ENCODE peak calls at places on chromosome 3, in six cellular contexts. J, O, P, I, Y and B are unnamed samples.

GRCh38 chr3:145422541-145422940 is 738.4 kb downstream of the PLOD2 start:
- DNase-seq in J (no peak), Y (no peak), I (no peak), P (no peak), O (no peak), B (no peak)

GRCh38 chr3:23161896-23162570 is 41.1 kb upstream of the UBE2E2 start:
- DNase-seq in O (no peak), P (no peak), I (no peak), Y (no peak), J (no peak), B (no peak)

GRCh38 chr3:71681224-71681668 is 44.0 kb downstream of the EIF4E3 start:
- DNase-seq in P (no peak), O (peak), J (no peak), Y (peak), I (no peak), B (peak)

GRCh38 chr3:143249014-143249413 is 129.4 kb downstream of the CHST2 start:
- DNase-seq in O (no peak), J (no peak), P (no peak), Y (no peak), I (no peak), B (no peak)

GRCh38 chr3:177431525-177432255 is 234.4 kb upstream of the TBL1XR1 start:
- DNase-seq in J (no peak), I (no peak), P (no peak), Y (no peak), O (no peak), B (no peak)

GRCh38 chr3:44712455-44713075 is at the start of gene ZNF502:
- DNase-seq in J (no peak), I (peak), P (peak), Y (peak), O (peak), B (peak)

GRCh38 chr3:39910828-39911464 is 101.5 kb downstream of the MYRIP start:
- DNase-seq in J (no peak), Y (no peak), P (no peak), O (no peak), I (no peak), B (no peak)

GRCh38 chr3:13164893-13165492 is 91.8 kb upstream of the IQSEC1 start:
- DNase-seq in P (peak), Y (no peak), O (no peak), I (no peak), J (no peak), B (no peak)

GRCh38 chr3:53269888-53270880 is 14.4 kb upstream of the TKT start:
- DNase-seq in J (peak), O (peak), I (peak), P (peak), Y (peak), B (peak)

GRCh38 chr3:16516695-16517481 is 3.4 kb upstream of the RFTN1 start:
- DNase-seq in O (no peak), I (peak), Y (peak), J (no peak), P (no peak), B (no peak)

GRCh38 chr3:169044341-169045113 is 619.0 kb downstream of the MECOM start:
- DNase-seq in P (no peak), Y (peak), I (no peak), O (no peak), J (no peak), B (no peak)

GRCh38 chr3:137285924-137286323 is 328.1 kb downstream of the IL20RB start:
- DNase-seq in I (no peak), Y (no peak), O (no peak), J (no peak), P (no peak), B (no peak)

GRCh38 chr3:11910971-11911531 is 64.4 kb upstream of the TAMM41 start:
- DNase-seq in O (no peak), P (no peak), J (no peak), I (no peak), Y (no peak), B (no peak)

GRCh38 chr3:168877899-168878298 is 782.2 kb upstream of the GOLIM4 start:
- DNase-seq in I (no peak), Y (no peak), J (no peak), O (no peak), P (no peak), B (no peak)

GRCh38 chr3:11810276-11810675 is 36.4 kb downstream of the TAMM41 start:
- DNase-seq in P (no peak), J (no peak), Y (no peak), O (no peak), I (no peak), B (no peak)

GRCh38 chr3:142027713-142028112 is 121.6 kb downstream of the TFDP2 start:
- DNase-seq in O (no peak), J (no peak), I (no peak), Y (peak), P (no peak), B (no peak)

GRCh38 chr3:50008931-50009330 is 69.0 kb downstream of the RBM6 start:
- DNase-seq in Y (peak), I (no peak), J (no peak), O (no peak), P (no peak), B (no peak)

GRCh38 chr3:126654571-126655393 is at the start of gene TXNRD3:
- DNase-seq in P (peak), J (no peak), I (peak), Y (peak), O (peak), B (peak)

GRCh38 chr3:45313743-45314403 is 74.5 kb upstream of the LARS2 start:
- DNase-seq in I (no peak), P (no peak), J (no peak), O (no peak), Y (no peak), B (no peak)

GRCh38 chr3:147921044-147921443 is 511.9 kb downstream of the ZIC1 start:
- DNase-seq in Y (no peak), I (no peak), P (no peak), O (no peak), J (no peak), B (no peak)

GRCh38 chr3:10358309-10358980 is 37.5 kb upstream of the SEC13 start:
- DNase-seq in O (no peak), Y (no peak), J (no peak), P (no peak), I (no peak), B (peak)

GRCh38 chr3:71532639-71533395 is 50.7 kb downstream of the FOXP1 start:
- DNase-seq in O (no peak), J (no peak), P (no peak), Y (peak), I (no peak), B (no peak)

GRCh38 chr3:6510713-6511112 is 350.2 kb upstream of the GRM7 start:
- DNase-seq in I (no peak), J (no peak), P (no peak), Y (no peak), O (no peak), B (no peak)

GRCh38 chr3:127328391-127328790 is 40.5 kb upstream of the PRR20G start:
- DNase-seq in O (no peak), P (no peak), Y (no peak), J (no peak), I (no peak), B (no peak)

GRCh38 chr3:134886991-134887390 is 91.9 kb downstream of the EPHB1 start:
- DNase-seq in Y (no peak), O (no peak), I (no peak), P (no peak), J (no peak), B (no peak)

GRCh38 chr3:54356299-54357037 is 234.1 kb downstream of the CACNA2D3 start:
- DNase-seq in Y (no peak), P (no peak), O (no peak), J (no peak), I (no peak), B (no peak)

GRCh38 chr3:184332370-184333090 is 4.9 kb upstream of the FAM131A start:
- DNase-seq in Y (no peak), J (no peak), I (no peak), O (no peak), P (no peak), B (no peak)

GRCh38 chr3:53166781-53167291 is 5.8 kb downstream of the PRKCD start:
- DNase-seq in O (no peak), P (no peak), I (peak), J (no peak), Y (no peak), B (peak)

GRCh38 chr3:4529901-4530588 is 36.9 kb downstream of the ITPR1 start:
- DNase-seq in I (no peak), P (no peak), Y (no peak), J (no peak), O (no peak), B (no peak)

GRCh38 chr3:39812537-39812936 is 3.1 kb downstream of the MYRIP start:
- DNase-seq in P (no peak), Y (no peak), O (no peak), J (no peak), I (no peak), B (no peak)

GRCh38 chr3:24496529-24497482 is 2.2 kb upstream of the THRB start:
- DNase-seq in J (no peak), P (peak), O (peak), Y (peak), I (peak), B (peak)

GRCh38 chr3:65988440-65988839 is 50.3 kb downstream of the MAGI1 start:
- DNase-seq in P (no peak), O (no peak), I (no peak), J (no peak), Y (no peak), B (no peak)

GRCh38 chr3:31234143-31234542 is 298.6 kb upstream of the STT3B start:
- DNase-seq in J (no peak), P (no peak), O (no peak), Y (no peak), I (no peak), B (no peak)

GRCh38 chr3:143442761-143443477 is 323.3 kb downstream of the CHST2 start:
- DNase-seq in P (no peak), J (no peak), I (no peak), Y (no peak), O (no peak), B (no peak)

GRCh38 chr3:163273694-163274093 is 1777.1 kb downstream of the OTOL1 start:
- DNase-seq in P (no peak), J (no peak), O (no peak), Y (no peak), I (no peak), B (no peak)

GRCh38 chr3:43013256-43013655 is 34.1 kb downstream of the GASK1A start:
- DNase-seq in Y (no peak), J (no peak), I (no peak), O (no peak), P (no peak), B (no peak)

GRCh38 chr3:43011638-43012037 is 32.5 kb downstream of the GASK1A start:
- DNase-seq in I (no peak), J (no peak), P (no peak), O (no peak), Y (no peak), B (no peak)

GRCh38 chr3:43014216-43014615 is 35.1 kb downstream of the GASK1A start:
- DNase-seq in P (no peak), Y (no peak), O (no peak), I (no peak), J (no peak), B (no peak)

GRCh38 chr3:43013743-43014155 is 34.6 kb downstream of the GASK1A start:
- DNase-seq in Y (no peak), P (no peak), J (no peak), O (no peak), I (no peak), B (no peak)

DNA sequence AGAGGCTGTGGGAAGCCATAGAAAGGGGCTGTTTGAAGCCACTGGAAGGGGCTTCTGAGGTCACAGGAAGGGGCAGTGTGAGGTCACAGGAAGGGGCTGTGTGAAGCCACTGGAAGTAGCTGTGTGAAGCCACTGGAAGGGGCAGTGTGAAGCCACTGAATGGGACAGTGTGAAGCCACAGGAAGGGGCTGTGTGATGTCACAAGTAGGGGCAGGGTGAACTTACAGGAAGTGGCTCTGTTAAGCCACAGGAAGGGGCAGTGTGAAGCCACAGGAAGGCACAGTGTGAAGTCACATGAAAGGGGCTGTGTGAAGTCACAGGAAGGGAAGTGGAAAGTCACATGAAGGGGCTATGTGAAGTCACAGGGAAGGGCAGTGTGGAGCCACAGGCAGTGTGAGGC is 33.1 kb downstream of the GASK1A start:
- DNase-seq in O (no peak), P (no peak), I (no peak), Y (no peak), J (no peak), B (no peak)
- H3K27ac ChIP-seq in O (no peak), P (no peak), I (no peak), Y (no peak), J (no peak), B (no peak)

GRCh38 chr3:62421275-62421674 is 47.9 kb upstream of the FEZF2 start:
- DNase-seq in I (no peak), Y (no peak), J (no peak), O (no peak), P (no peak), B (no peak)

GRCh38 chr3:62414786-62415185 is 41.4 kb upstream of the FEZF2 start:
- DNase-seq in Y (no peak), J (no peak), I (no peak), P (no peak), O (no peak), B (no peak)

GRCh38 chr3:62415312-62415791 is 42.0 kb upstream of the FEZF2 start:
- DNase-seq in J (no peak), I (no peak), Y (no peak), P (no peak), O (no peak), B (no peak)

GRCh38 chr3:62416109-62416508 is 42.8 kb upstream of the FEZF2 start:
- DNase-seq in O (no peak), Y (no peak), P (no peak), J (no peak), I (no peak), B (no peak)
- H3K27ac ChIP-seq in O (no peak), Y (no peak), P (no peak), J (no peak), I (no peak), B (no peak)

GRCh38 chr3:159401069-159401468 is 587.6 kb upstream of the IL12A start:
- DNase-seq in P (no peak), Y (no peak), J (no peak), O (no peak), I (no peak), B (no peak)
- H3K27ac ChIP-seq in P (no peak), Y (no peak), J (no peak), O (no peak), I (no peak), B (no peak)

DNA sequence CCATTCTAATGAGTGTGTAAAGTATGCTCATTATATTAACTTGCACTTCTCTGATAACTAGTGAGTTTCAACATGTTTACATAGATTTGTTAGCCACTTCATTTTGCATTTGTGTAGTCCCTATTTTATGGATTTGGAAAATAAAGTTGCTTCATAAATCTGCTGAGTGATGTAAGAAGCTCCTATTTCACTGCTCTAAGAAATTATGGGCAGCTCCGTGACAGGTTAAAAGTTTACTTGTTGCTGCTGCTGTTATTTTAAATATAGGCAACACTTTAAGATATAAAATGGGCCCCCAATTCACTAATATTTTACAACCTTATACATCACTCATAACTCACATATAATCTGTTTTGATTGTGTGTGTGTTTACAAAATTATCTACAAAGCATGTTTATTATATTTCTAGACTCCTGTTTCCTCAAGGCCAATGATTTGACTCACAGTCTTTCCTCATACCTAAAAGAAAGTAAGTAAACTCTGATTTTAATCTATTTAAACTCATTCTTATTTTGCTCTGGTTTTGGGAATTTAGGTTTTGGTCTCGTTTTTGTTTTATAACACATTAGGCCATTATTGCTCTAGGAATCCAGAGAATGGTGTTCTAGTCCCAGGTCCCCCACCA is 51.7 kb upstream of the FILIP1L start:
- DNase-seq in I (no peak), J (no peak), O (no peak), Y (no peak), P (no peak), B (no peak)
- H3K27ac ChIP-seq in I (no peak), J (no peak), O (no peak), Y (no peak), P (no peak), B (no peak)

GRCh38 chr3:172710709-172711456 is at the start of gene NCEH1:
- DNase-seq in Y (peak), J (peak), P (peak), O (peak), I (peak), B (peak)

GRCh38 chr3:172708905-172709775 is 1.7 kb downstream of the NCEH1 start:
- DNase-seq in Y (no peak), P (no peak), I (no peak), J (no peak), O (no peak), B (no peak)

GRCh38 chr3:172711457-172711800 is 562 bp upstream of the NCEH1 start:
- DNase-seq in I (no peak), Y (peak), O (no peak), J (no peak), P (no peak), B (no peak)

GRCh38 chr3:172707967-172708366 is 2.9 kb downstream of the NCEH1 start:
- DNase-seq in P (no peak), Y (peak), I (no peak), O (no peak), J (no peak), B (no peak)

GRCh38 chr3:172709776-172710708 is 825 bp downstream of the NCEH1 start:
- DNase-seq in I (no peak), Y (no peak), O (no peak), P (peak), J (no peak), B (peak)
- H3K27ac ChIP-seq in I (peak), Y (peak), O (peak), P (peak), J (peak), B (peak)

GRCh38 chr3:149571381-149571780 is 86.4 kb downstream of the WWTR1 start:
- DNase-seq in Y (no peak), O (no peak), J (no peak), I (no peak), P (no peak), B (no peak)

GRCh38 chr3:149576071-149576564 is 81.7 kb downstream of the WWTR1 start:
- DNase-seq in J (no peak), I (no peak), P (no peak), Y (peak), O (peak), B (no peak)

GRCh38 chr3:149577801-149578200 is 80.0 kb downstream of the WWTR1 start:
- DNase-seq in Y (no peak), I (no peak), O (no peak), P (no peak), J (no peak), B (no peak)

GRCh38 chr3:149575213-149575961 is 82.4 kb downstream of the WWTR1 start:
- DNase-seq in I (no peak), P (no peak), J (no peak), O (no peak), Y (peak), B (no peak)

GRCh38 chr3:149572796-149573414 is 84.9 kb downstream of the WWTR1 start:
- DNase-seq in J (no peak), O (no peak), Y (no peak), P (no peak), I (no peak), B (no peak)
- H3K27ac ChIP-seq in J (no peak), O (peak), Y (peak), P (no peak), I (no peak), B (no peak)

GRCh38 chr3:187288176-187288893 is 3.2 kb downstream of the MASP1 start:
- DNase-seq in J (no peak), I (no peak), O (no peak), P (no peak), Y (no peak), B (no peak)
- H3K27ac ChIP-seq in J (no peak), I (no peak), O (no peak), P (no peak), Y (no peak), B (peak)

GRCh38 chr3:58358092-58358491 is 25.4 kb downstream of the PXK start:
- DNase-seq in I (no peak), Y (no peak), O (no peak), J (no peak), P (no peak), B (no peak)
- H3K27ac ChIP-seq in I (no peak), Y (no peak), O (no peak), J (no peak), P (no peak), B (no peak)

DNA sequence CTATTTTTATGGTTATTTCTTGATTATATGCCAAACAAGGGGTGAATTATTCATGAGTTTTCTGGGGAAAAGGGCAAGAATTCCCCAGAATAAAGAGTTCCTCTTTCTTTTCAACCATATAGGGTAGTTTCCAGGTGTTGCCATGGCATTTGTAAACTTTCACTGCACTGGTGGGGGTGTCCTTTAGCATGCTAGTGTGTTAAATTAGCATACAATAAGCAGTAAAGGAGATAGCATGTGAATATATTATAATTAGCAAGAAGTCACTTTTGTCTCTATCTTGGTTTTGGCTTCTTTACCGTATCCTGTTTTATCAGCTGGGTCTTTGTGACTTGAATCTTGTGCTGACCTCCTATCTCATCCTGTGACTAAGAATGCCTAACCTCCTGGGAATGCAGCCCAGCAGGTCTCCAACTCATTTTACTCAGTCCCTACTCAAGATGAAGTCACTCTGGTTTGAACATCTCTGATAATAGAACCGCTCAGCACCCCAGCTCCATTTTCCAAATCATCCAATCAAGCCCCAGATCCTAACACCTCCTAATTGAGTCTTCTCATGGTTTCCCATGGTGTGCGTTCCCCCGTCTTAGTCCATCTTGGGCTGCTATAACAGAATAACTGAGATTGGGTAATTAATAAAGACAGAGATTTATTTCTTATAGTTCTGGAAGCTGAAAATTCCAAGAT is 3.4 kb upstream of the SELENOT start:
- DNase-seq in I (no peak), O (peak), Y (no peak), P (no peak), J (no peak), B (no peak)
- H3K27ac ChIP-seq in I (no peak), O (peak), Y (no peak), P (peak), J (no peak), B (no peak)

GRCh38 chr3:47614788-47615187 is 36.1 kb upstream of the CSPG5 start:
- DNase-seq in Y (no peak), O (no peak), P (no peak), I (no peak), J (no peak), B (no peak)
- H3K27ac ChIP-seq in Y (no peak), O (no peak), P (no peak), I (no peak), J (no peak), B (no peak)